ENCODE peak calls at places on chromosomes 11 and 22, in five cellular contexts. One of them, this sample, is unnamed.

GRCh38 chr11:10885703-10886363 is 28.0 kb upstream of the ZBED5 start:
- DNase-seq in prostate gland: no peak
- DNase-seq in H1: no peak
- DNase-seq in ovary: no peak
- DNase-seq in tibial nerve: no peak
- DNase-seq in this sample: no peak

GRCh38 chr22:29483254-29483653 is 3.2 kb downstream of the NEFH start:
- DNase-seq in tibial nerve: no peak
- DNase-seq in prostate gland: no peak
- DNase-seq in H1: no peak
- DNase-seq in ovary: no peak
- DNase-seq in this sample: no peak

GRCh38 chr22:34493471-34493870 is 572.5 kb upstream of the ISX start:
- DNase-seq in tibial nerve: no peak
- DNase-seq in H1: no peak
- DNase-seq in ovary: no peak
- DNase-seq in prostate gland: no peak
- DNase-seq in this sample: no peak

GRCh38 chr22:32355760-32356159 is 1.9 kb upstream of the RFPL3 start:
- DNase-seq in ovary: no peak
- DNase-seq in tibial nerve: no peak
- DNase-seq in prostate gland: no peak
- DNase-seq in H1: no peak
- DNase-seq in this sample: no peak

GRCh38 chr22:50482107-50483074 is 1.0 kb downstream of the ADM2 start:
- DNase-seq in H1: peak; percentile 74
- DNase-seq in prostate gland: no peak
- DNase-seq in ovary: no peak
- DNase-seq in tibial nerve: no peak
- DNase-seq in this sample: no peak

GRCh38 chr11:76825726-76826396 is 34.9 kb upstream of the ACER3 start:
- DNase-seq in ovary: no peak
- DNase-seq in H1: no peak
- DNase-seq in tibial nerve: no peak
- DNase-seq in prostate gland: no peak
- DNase-seq in this sample: no peak

GRCh38 chr11:62202910-62203309 is 5.6 kb upstream of the SCGB2A1 start:
- DNase-seq in H1: no peak
- DNase-seq in tibial nerve: no peak
- DNase-seq in prostate gland: no peak
- DNase-seq in ovary: no peak
- DNase-seq in this sample: no peak

GRCh38 chr22:27576413-27576812 is 225.1 kb downstream of the MN1 start:
- DNase-seq in ovary: no peak
- DNase-seq in H1: no peak
- DNase-seq in prostate gland: no peak
- DNase-seq in tibial nerve: no peak
- DNase-seq in this sample: no peak

GRCh38 chr22:35452810-35453743 is 53.1 kb downstream of the MCM5 start:
- DNase-seq in tibial nerve: no peak
- DNase-seq in prostate gland: no peak
- DNase-seq in ovary: no peak
- DNase-seq in H1: no peak
- DNase-seq in this sample: no peak

GRCh38 chr11:82775218-82775617 is 41.6 kb upstream of the FAM181B start:
- DNase-seq in tibial nerve: no peak
- DNase-seq in ovary: no peak
- DNase-seq in H1: no peak
- DNase-seq in prostate gland: no peak
- DNase-seq in this sample: no peak

GRCh38 chr11:82776377-82776776 is 42.7 kb upstream of the FAM181B start:
- DNase-seq in tibial nerve: no peak
- DNase-seq in ovary: no peak
- DNase-seq in prostate gland: no peak
- DNase-seq in H1: no peak
- DNase-seq in this sample: no peak

GRCh38 chr11:82771781-82772180 is 38.1 kb upstream of the FAM181B start:
- DNase-seq in ovary: no peak
- DNase-seq in H1: no peak
- DNase-seq in prostate gland: no peak
- DNase-seq in tibial nerve: no peak
- DNase-seq in this sample: no peak

DNA sequence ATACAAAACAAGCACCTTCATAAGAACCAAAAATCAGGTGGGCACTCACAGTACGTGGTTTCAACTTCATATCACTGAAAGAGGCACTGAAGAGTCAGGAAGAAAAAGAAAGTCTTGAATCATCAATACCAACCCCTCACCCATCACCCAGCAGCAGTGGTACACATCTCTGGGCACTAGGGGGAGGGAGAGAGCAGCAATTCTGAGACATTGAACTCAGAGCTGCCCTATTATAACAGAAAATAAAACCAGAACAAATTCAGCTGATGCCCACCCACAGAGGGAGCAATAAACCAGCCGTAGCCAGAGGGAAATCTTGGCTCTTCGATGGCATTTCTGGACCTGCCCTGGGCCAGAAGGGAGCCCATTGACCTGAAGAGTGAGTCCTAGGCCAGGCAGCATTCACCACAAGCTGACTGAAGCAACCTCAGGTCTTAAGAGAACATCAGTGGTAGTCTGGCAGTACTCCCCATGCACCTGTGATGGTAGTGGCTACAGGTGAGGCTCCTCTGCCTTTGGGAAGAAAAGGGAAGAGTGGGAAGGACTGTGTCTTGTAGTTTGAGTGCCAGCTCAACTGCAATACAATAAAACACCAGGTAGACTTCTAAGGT is 42.2 kb upstream of the FAM181B start:
- DNase-seq in H1: peak; percentile 83
- DNase-seq in ovary: no peak
- DNase-seq in prostate gland: no peak
- DNase-seq in tibial nerve: peak; percentile 9
- DNase-seq in this sample: no peak
- TF ChIP-seq CTCF in H1: peak; percentile 79
- TF ChIP-seq CTCF in ovary: no peak
- TF ChIP-seq CTCF in prostate gland: peak; percentile 15
- TF ChIP-seq CTCF in tibial nerve: no peak
- TF ChIP-seq CTCF in this sample: no peak

GRCh38 chr22:42683599-42684283 is 34.5 kb upstream of the CYB5R3 start:
- DNase-seq in tibial nerve: no peak
- DNase-seq in prostate gland: no peak
- DNase-seq in H1: no peak
- DNase-seq in ovary: peak; percentile 64
- DNase-seq in this sample: peak; percentile 93

GRCh38 chr22:42686756-42687491 is 33.7 kb downstream of the A4GALT start:
- DNase-seq in prostate gland: no peak
- DNase-seq in H1: no peak
- DNase-seq in ovary: no peak
- DNase-seq in tibial nerve: no peak
- DNase-seq in this sample: no peak

GRCh38 chr22:42684462-42685195 is 35.4 kb upstream of the CYB5R3 start:
- DNase-seq in prostate gland: no peak
- DNase-seq in ovary: no peak
- DNase-seq in H1: no peak
- DNase-seq in tibial nerve: peak; percentile 71
- DNase-seq in this sample: no peak

GRCh38 chr22:42688241-42688913 is 32.3 kb downstream of the A4GALT start:
- DNase-seq in H1: no peak
- DNase-seq in prostate gland: peak; percentile 95
- DNase-seq in ovary: peak; percentile 91
- DNase-seq in tibial nerve: peak; percentile 91
- DNase-seq in this sample: peak; percentile 97

DNA sequence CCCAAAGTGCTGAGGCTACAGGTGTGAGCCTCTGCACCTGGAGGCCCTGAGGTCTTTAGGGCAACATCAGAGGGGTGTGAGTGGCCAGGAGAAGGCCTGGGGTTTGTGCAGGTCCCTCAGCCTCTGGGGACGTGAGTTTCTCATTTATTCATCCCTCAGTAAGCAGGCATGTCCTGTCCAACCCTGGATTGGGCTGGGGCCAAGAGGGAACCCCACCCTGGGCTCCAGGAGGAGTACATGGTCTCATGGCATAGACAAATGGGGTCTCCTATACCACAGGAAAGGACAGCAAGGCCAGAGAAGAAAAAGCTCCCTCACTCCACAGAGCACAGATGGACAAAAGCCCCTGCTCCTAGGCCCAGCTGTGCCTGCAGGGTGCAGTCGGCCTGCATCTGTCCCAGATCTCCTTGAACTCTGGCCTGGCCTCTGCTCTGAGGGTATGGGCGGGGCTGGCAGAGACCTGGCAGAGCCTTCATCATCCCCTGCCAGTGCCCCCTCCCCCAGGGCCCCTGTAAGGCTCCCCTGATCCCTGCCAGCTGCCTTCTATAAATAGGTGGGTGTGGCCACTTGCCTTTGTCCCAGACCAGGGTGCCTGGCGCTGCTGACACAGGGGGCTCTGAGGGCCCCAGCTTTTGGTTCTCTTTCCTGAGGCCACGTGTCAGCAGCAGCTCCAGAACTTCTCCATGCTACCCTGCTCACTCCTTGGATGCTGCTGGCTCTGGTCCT is 34.6 kb downstream of the A4GALT start:
- DNase-seq in ovary: peak; percentile 64
- DNase-seq in H1: no peak
- DNase-seq in prostate gland: no peak
- DNase-seq in tibial nerve: no peak
- DNase-seq in this sample: no peak
- TF ChIP-seq POLR2A in ovary: no peak
- TF ChIP-seq POLR2A in H1: no peak
- TF ChIP-seq POLR2A in prostate gland: no peak
- TF ChIP-seq POLR2A in tibial nerve: no peak
- TF ChIP-seq POLR2A in this sample: no peak

GRCh38 chr22:42074846-42075245 is 798 bp downstream of the PHETA2 start:
- DNase-seq in prostate gland: no peak
- DNase-seq in H1: no peak
- DNase-seq in ovary: no peak
- DNase-seq in tibial nerve: no peak
- DNase-seq in this sample: peak; percentile 78

GRCh38 chr22:42072606-42073330 is 1.3 kb upstream of the PHETA2 start:
- DNase-seq in tibial nerve: no peak
- DNase-seq in ovary: no peak
- DNase-seq in prostate gland: no peak
- DNase-seq in H1: no peak
- DNase-seq in this sample: no peak

GRCh38 chr22:42073568-42074152 is 388 bp upstream of the PHETA2 start:
- DNase-seq in H1: no peak
- DNase-seq in ovary: no peak
- DNase-seq in prostate gland: no peak
- DNase-seq in tibial nerve: no peak
- DNase-seq in this sample: no peak

GRCh38 chr22:42075277-42075676 is 1.2 kb downstream of the PHETA2 start:
- DNase-seq in H1: no peak
- DNase-seq in prostate gland: no peak
- DNase-seq in ovary: no peak
- DNase-seq in tibial nerve: no peak
- DNase-seq in this sample: peak; percentile 78

DNA sequence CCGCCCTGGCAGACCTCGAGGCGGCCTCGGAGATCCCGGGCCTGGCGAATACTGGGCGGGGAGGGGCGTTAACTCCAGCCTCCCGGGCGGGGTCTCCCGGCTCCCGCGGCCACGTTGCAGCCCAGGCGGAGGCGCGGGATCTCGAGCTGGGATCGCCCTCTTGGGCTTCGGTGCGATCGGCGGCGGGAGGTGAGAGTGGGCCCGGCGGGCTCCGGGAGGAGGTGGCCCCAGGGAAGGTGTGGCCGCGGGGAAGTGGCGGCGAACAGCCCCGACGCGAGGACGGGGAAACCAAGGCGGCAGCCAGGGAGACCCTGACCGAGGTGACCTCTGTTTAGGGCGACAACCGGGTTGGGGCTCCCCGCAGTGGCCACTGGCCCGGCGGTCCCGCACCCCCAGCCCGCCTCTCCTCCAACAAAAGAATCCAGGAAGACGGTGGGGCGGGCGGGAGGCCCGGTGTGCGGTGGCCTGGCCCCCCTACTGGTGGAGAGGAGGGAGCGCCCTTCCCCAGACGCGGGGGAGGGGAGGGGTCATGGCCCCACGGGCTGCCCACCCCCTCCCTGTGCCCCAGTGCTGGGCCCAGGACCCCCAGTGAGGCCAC is at the start of gene PHETA2:
- DNase-seq in H1: peak; percentile 67
- DNase-seq in tibial nerve: peak; percentile 37
- DNase-seq in ovary: peak; percentile 76
- DNase-seq in prostate gland: no peak
- DNase-seq in this sample: no peak
- TF ChIP-seq CTCF in H1: peak; percentile 20
- TF ChIP-seq CTCF in tibial nerve: peak; percentile 68
- TF ChIP-seq CTCF in ovary: no peak
- TF ChIP-seq CTCF in prostate gland: peak; percentile 47
- TF ChIP-seq CTCF in this sample: no peak

GRCh38 chr22:19797631-19798319 is 37.2 kb downstream of the TBX1 start:
- DNase-seq in prostate gland: no peak
- DNase-seq in H1: no peak
- DNase-seq in tibial nerve: no peak
- DNase-seq in ovary: no peak
- DNase-seq in this sample: no peak
- TF ChIP-seq POLR2A in prostate gland: no peak
- TF ChIP-seq POLR2A in H1: no peak
- TF ChIP-seq POLR2A in tibial nerve: no peak
- TF ChIP-seq POLR2A in ovary: no peak
- TF ChIP-seq POLR2A in this sample: no peak

GRCh38 chr22:47152236-47152635 is 389.8 kb downstream of the TBC1D22A start:
- DNase-seq in prostate gland: no peak
- DNase-seq in ovary: no peak
- DNase-seq in H1: no peak
- DNase-seq in tibial nerve: no peak
- DNase-seq in this sample: no peak

GRCh38 chr22:47152938-47153337 is 390.5 kb downstream of the TBC1D22A start:
- DNase-seq in prostate gland: no peak
- DNase-seq in H1: no peak
- DNase-seq in ovary: no peak
- DNase-seq in tibial nerve: no peak
- DNase-seq in this sample: no peak

GRCh38 chr22:47150426-47150825 is 388.0 kb downstream of the TBC1D22A start:
- DNase-seq in tibial nerve: no peak
- DNase-seq in ovary: no peak
- DNase-seq in prostate gland: no peak
- DNase-seq in H1: no peak
- DNase-seq in this sample: no peak

GRCh38 chr22:47151064-47151463 is 388.6 kb downstream of the TBC1D22A start:
- DNase-seq in ovary: no peak
- DNase-seq in tibial nerve: no peak
- DNase-seq in prostate gland: no peak
- DNase-seq in H1: no peak
- DNase-seq in this sample: no peak

GRCh38 chr22:47151490-47151889 is 389.0 kb downstream of the TBC1D22A start:
- DNase-seq in ovary: no peak
- DNase-seq in prostate gland: no peak
- DNase-seq in tibial nerve: no peak
- DNase-seq in H1: no peak
- DNase-seq in this sample: no peak
- TF ChIP-seq CTCF in ovary: no peak
- TF ChIP-seq CTCF in prostate gland: no peak
- TF ChIP-seq CTCF in tibial nerve: no peak
- TF ChIP-seq CTCF in H1: no peak
- TF ChIP-seq CTCF in this sample: no peak

This sample was measured in lower leg skin.